ENCODE peak calls at places on chromosomes 2 and 18, in eight cellular contexts. T is stimulated activated CD4-positive, alpha-beta T cell treated with anti-CD3 and anti-CD28 coated beads, Interleukin-2, amount 100 ng/mL, for 48 hours; J is HEK293T; X is SHP77; Y is choroid plexus epithelial cell; K is nucleus accumbens; V is kidney epithelial cell; I is progenitor cell of endocrine pancreas. M is an unnamed sample.

GRCh38 chr18:55706893-55707292 is 118.9 kb upstream of the TCF4 start:
- DNase-seq in T (no peak), J (no peak), X (no peak), Y (peak; percentile 55), K (no peak), V (no peak), I (no peak), M (no peak)

GRCh38 chr2:218217366-218218309 is 649 bp downstream of the ARPC2 start:
- DNase-seq in T (peak; percentile 62), J (peak; percentile 51), X (no peak), Y (no peak), K (peak; percentile 45), V (no peak), I (peak; percentile 12), M (peak; percentile 32)

GRCh38 chr2:20570249-20570648 is 80.6 kb downstream of the HS1BP3 start:
- DNase-seq in T (no peak), J (no peak), X (no peak), Y (no peak), K (no peak), V (no peak), I (no peak), M (no peak)

GRCh38 chr2:12176621-12177020 is 430.2 kb downstream of the LPIN1 start:
- DNase-seq in T (no peak), J (no peak), X (no peak), Y (no peak), K (no peak), V (no peak), I (no peak), M (peak; percentile 27)

GRCh38 chr2:52000156-52000855 is 968.4 kb upstream of the NRXN1 start:
- DNase-seq in T (no peak), J (no peak), X (no peak), Y (peak; percentile 30), K (no peak), V (no peak), I (no peak), M (no peak)

GRCh38 chr18:9380571-9381390 is 46.2 kb downstream of the TWSG1 start:
- DNase-seq in T (no peak), J (no peak), X (peak; percentile 61), Y (peak; percentile 74), K (no peak), V (no peak), I (no peak), M (no peak)

GRCh38 chr18:34224423-34225217 is at the start of gene NOL4:
- DNase-seq in T (no peak), J (peak; percentile 96), X (peak; percentile 94), Y (peak; percentile 2), K (peak; percentile 74), V (peak; percentile 12), I (peak; percentile 89), M (no peak)

GRCh38 chr2:5077479-5078089 is 614.6 kb upstream of the SOX11 start:
- DNase-seq in T (no peak), J (no peak), X (no peak), Y (peak; percentile 81), K (no peak), V (no peak), I (no peak), M (peak; percentile 56)

GRCh38 chr2:19369341-19369955 is 11.0 kb upstream of the OSR1 start:
- DNase-seq in T (no peak), J (no peak), X (peak; percentile 50), Y (peak; percentile 82), K (no peak), V (no peak), I (no peak), M (no peak)

M was measured in COLO829.